ENCODE peak calls at places on chromosome 19, in five cellular contexts. A is GM23338; Q is right cardiac atrium; T is effector memory CD4-positive, alpha-beta T cell; J is neuronal stem cell. Y is an unnamed sample.

GRCh38 chr19:4088975-4089374 is 22.3 kb upstream of the ZBTB7A start:
- DNase-seq in A (no peak), Q (no peak), T (peak; percentile 44), J (no peak), Y (peak; percentile 97)

GRCh38 chr19:5434970-5435641 is 20.1 kb upstream of the ZNRF4 start:
- DNase-seq in A (no peak), Q (no peak), T (no peak), J (no peak), Y (no peak)

GRCh38 chr19:2607712-2608601 is 94.5 kb downstream of the GNG7 start:
- DNase-seq in A (no peak), Q (no peak), T (peak; percentile 79), J (no peak), Y (no peak)

GRCh38 chr19:34096020-34096915 is 76.0 kb upstream of the LSM14A start:
- DNase-seq in A (peak; percentile 83), Q (no peak), T (no peak), J (peak; percentile 53), Y (peak; percentile 42)

GRCh38 chr19:1761528-1762242 is 8.4 kb downstream of the ONECUT3 start:
- DNase-seq in A (no peak), Q (peak; percentile 12), T (no peak), J (no peak), Y (no peak)

GRCh38 chr19:13089139-13089856 is 13.4 kb downstream of the LYL1 start:
- DNase-seq in A (peak; percentile 89), Q (peak; percentile 47), T (no peak), J (no peak), Y (no peak)

GRCh38 chr19:5313307-5313706 is 27.3 kb downstream of the PTPRS start:
- DNase-seq in A (no peak), Q (no peak), T (no peak), J (no peak), Y (no peak)

GRCh38 chr19:32599736-32600157 is 18.8 kb downstream of the PDCD5 start:
- DNase-seq in A (peak; percentile 75), Q (no peak), T (no peak), J (peak; percentile 40), Y (peak; percentile 71)

GRCh38 chr19:40570313-40571004 is 6.2 kb upstream of the SHKBP1 start:
- DNase-seq in A (peak; percentile 100), Q (peak; percentile 100), T (peak; percentile 99), J (peak; percentile 99), Y (peak; percentile 99)

GRCh38 chr19:49059056-49059455 is 1.5 kb upstream of the CGB7 start:
- DNase-seq in A (no peak), Q (no peak), T (no peak), J (no peak), Y (no peak)

GRCh38 chr19:36973021-36973843 is 57.1 kb downstream of the ZNF568 start:
- DNase-seq in A (peak; percentile 95), Q (peak; percentile 95), T (peak; percentile 39), J (peak; percentile 55), Y (no peak)

GRCh38 chr19:1582201-1582600 is 10.5 kb downstream of the MBD3 start:
- DNase-seq in A (no peak), Q (no peak), T (no peak), J (no peak), Y (no peak)

GRCh38 chr19:21586341-21587116 is 81.1 kb downstream of the ZNF429 start:
- DNase-seq in A (peak; percentile 62), Q (peak; percentile 82), T (peak; percentile 4), J (no peak), Y (no peak)

GRCh38 chr19:2231621-2232221 is 4.4 kb downstream of the PLEKHJ1 start:
- DNase-seq in A (no peak), Q (no peak), T (no peak), J (no peak), Y (no peak)

GRCh38 chr19:2063824-2064223 is 12.8 kb upstream of the MKNK2 start:
- DNase-seq in A (no peak), Q (no peak), T (no peak), J (no peak), Y (no peak)

GRCh38 chr19:39676004-39676403 is 20.3 kb downstream of the LGALS16 start:
- DNase-seq in A (no peak), Q (no peak), T (no peak), J (no peak), Y (no peak)

GRCh38 chr19:6030214-6030507 is 52.2 kb upstream of the RANBP3 start:
- DNase-seq in A (no peak), Q (no peak), T (no peak), J (no peak), Y (no peak)

GRCh38 chr19:40771101-40771539 is 4.2 kb upstream of the MIA start:
- DNase-seq in A (peak; percentile 49), Q (no peak), T (no peak), J (no peak), Y (peak; percentile 52)

GRCh38 chr19:39590265-39590664 is 12.1 kb upstream of the LGALS13 start:
- DNase-seq in A (peak; percentile 61), Q (no peak), T (no peak), J (peak; percentile 9), Y (peak; percentile 19)

GRCh38 chr19:16076154-16076957 is at the start of gene TPM4:
- DNase-seq in A (peak; percentile 95), Q (peak; percentile 97), T (peak; percentile 80), J (peak; percentile 86), Y (peak; percentile 89)

GRCh38 chr19:14165986-14166385 is 29.6 kb upstream of the ASF1B start:
- DNase-seq in A (no peak), Q (no peak), T (no peak), J (no peak), Y (no peak)

GRCh38 chr19:6580313-6580712 is 10.6 kb downstream of the CD70 start:
- DNase-seq in A (no peak), Q (no peak), T (no peak), J (no peak), Y (no peak)

GRCh38 chr19:5447700-5448311 is 7.4 kb upstream of the ZNRF4 start:
- DNase-seq in A (no peak), Q (no peak), T (no peak), J (no peak), Y (peak; percentile 18)

GRCh38 chr19:13053238-13053637 is 49.4 kb downstream of the LYL1 start:
- DNase-seq in A (no peak), Q (peak; percentile 66), T (no peak), J (no peak), Y (no peak)

DNA sequence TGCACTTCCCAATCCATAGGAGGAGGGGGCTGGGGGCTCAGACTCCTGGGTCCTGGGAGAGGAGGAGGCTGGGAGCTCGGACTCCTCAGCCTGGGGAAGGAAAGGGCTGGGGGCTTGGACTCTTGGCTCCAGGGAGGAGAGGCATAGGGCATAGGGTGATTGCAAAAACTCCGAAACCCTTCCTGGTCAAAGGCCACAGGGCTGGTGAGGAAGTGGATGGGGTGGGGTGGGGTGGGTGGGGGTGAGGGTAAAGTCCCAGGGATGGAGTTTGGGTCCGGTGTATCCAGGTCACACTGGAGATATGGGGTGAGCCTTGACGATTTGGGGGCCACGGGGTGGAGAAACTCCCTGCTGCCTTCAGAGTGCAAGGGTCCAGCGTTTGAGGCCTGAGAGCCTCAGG is 2.8 kb downstream of the MYH14 start:
- DNase-seq in A (no peak), Q (no peak), T (no peak), J (no peak), Y (no peak)
- H3K4me3 ChIP-seq in A (peak overlapping the region; percentile 86), Q (no peak overlapping the region), T (no peak overlapping the region), J (no peak overlapping the region), Y (no peak overlapping the region)

GRCh38 chr19:18586311-18586710 is 2.3 kb upstream of the REX1BD start:
- DNase-seq in A (no peak), Q (no peak), T (no peak), J (no peak), Y (no peak)

GRCh38 chr19:18588611-18589379 is at the start of gene REX1BD:
- DNase-seq in A (peak; percentile 88), Q (peak; percentile 96), T (peak; percentile 75), J (peak; percentile 84), Y (peak; percentile 88)

GRCh38 chr19:18587561-18587960 is 1.0 kb upstream of the REX1BD start:
- DNase-seq in A (no peak), Q (peak; percentile 19), T (no peak), J (no peak), Y (no peak)

GRCh38 chr19:18589380-18590272 is 1.0 kb downstream of the REX1BD start:
- DNase-seq in A (peak; percentile 88), Q (peak; percentile 87), T (no peak), J (peak; percentile 81), Y (no peak)

GRCh38 chr19:18587962-18588610 is 512 bp upstream of the REX1BD start:
- DNase-seq in A (no peak), Q (peak; percentile 14), T (no peak), J (no peak), Y (peak; percentile 48)
- H3K4me3 ChIP-seq in A (peak overlapping the region; percentile 91), Q (peak overlapping the region; percentile 51), T (peak overlapping the region; percentile 64), J (peak overlapping the region; percentile 84), Y (peak overlapping the region; percentile 72)

GRCh38 chr19:55866521-55866920 is 30.2 kb downstream of the NLRP4 start:
- DNase-seq in A (no peak), Q (no peak), T (no peak), J (no peak), Y (peak; percentile 3)

GRCh38 chr19:55870736-55871135 is 34.4 kb downstream of the NLRP4 start:
- DNase-seq in A (no peak), Q (no peak), T (no peak), J (no peak), Y (no peak)

DNA sequence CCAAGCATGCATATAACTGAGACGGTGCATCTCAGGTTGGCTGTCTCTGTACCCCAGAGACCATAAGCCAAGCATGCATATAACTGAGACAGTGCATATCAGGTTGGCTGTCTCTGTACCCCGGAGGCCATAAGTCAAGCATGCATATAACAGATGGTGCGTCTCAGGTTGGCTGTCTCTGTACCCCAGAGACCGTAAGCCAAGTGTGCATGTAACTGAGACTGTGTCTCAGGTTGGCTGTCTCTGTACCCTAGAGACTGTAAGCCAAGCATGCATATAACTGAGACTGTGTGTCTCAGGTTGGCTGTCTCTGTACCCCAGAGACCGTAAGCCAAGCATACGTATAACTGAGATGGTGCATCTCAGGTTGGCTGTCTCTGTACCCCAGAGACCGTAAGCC is 30.8 kb downstream of the NLRP4 start:
- DNase-seq in A (no peak), Q (no peak), T (no peak), J (no peak), Y (no peak)
- H3K4me3 ChIP-seq in A (no peak overlapping the region), Q (no peak overlapping the region), T (no peak overlapping the region), J (no peak overlapping the region), Y (no peak overlapping the region)

GRCh38 chr19:7614859-7615741 is 14.2 kb downstream of the XAB2 start:
- DNase-seq in A (no peak), Q (peak; percentile 66), T (no peak), J (no peak), Y (no peak)

GRCh38 chr19:7618366-7618765 is 11.0 kb downstream of the XAB2 start:
- DNase-seq in A (no peak), Q (no peak), T (no peak), J (no peak), Y (no peak)

GRCh38 chr19:7617735-7618134 is 11.6 kb downstream of the XAB2 start:
- DNase-seq in A (no peak), Q (peak; percentile 38), T (no peak), J (no peak), Y (no peak)

GRCh38 chr19:7618771-7619510 is 10.4 kb downstream of the XAB2 start:
- DNase-seq in A (no peak), Q (peak; percentile 62), T (no peak), J (no peak), Y (no peak)

DNA sequence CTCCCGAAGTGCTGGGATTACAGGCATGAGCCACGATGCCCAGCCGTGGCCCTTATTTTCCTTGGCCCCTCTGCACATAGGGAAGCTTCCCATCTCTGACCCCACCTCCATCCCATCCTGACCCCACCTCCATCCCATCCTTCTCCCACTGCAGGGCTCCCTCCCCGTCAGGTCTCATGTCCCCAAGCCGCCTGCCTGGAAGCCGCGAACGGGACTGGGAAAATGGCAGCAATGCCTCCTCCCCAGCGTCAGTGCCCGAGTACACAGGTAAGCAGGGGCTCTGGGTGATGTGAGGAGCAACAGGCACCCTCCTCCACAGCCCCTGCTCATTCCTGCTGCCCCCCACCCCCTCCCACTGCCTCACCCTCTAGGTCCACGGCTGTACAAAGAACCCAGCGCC is 12.2 kb downstream of the XAB2 start:
- DNase-seq in A (no peak), Q (peak; percentile 35), T (no peak), J (no peak), Y (no peak)
- H3K4me3 ChIP-seq in A (no peak overlapping the region), Q (no peak overlapping the region), T (no peak overlapping the region), J (no peak overlapping the region), Y (no peak overlapping the region)